ENCODE peak calls at places on chromosomes 1 and 21, in seven cellular contexts. C is K562, N is mesendoderm, O is MM.1S, Q is neural progenitor cell, R is fibroblast of lung, E is HCT116. V is an unnamed sample.
A peak's percentile ranks its signal among the peaks of the same experiment; 100 is the strongest.

GRCh38 chr1:192066202-192066601 is 92.1 kb upstream of the RGS18 start:
- DNase-seq in C (no peak), N (peak; percentile 17), O (no peak), Q (no peak), R (no peak), E (peak; percentile 0), V (no peak)

GRCh38 chr1:162973381-162973795 is 95.8 kb upstream of the RGS4 start:
- DNase-seq in C (no peak), N (no peak), O (no peak), Q (no peak), R (peak; percentile 96), E (no peak), V (peak; percentile 96)

GRCh38 chr1:199862047-199862446 is 165.5 kb upstream of the NR5A2 start:
- DNase-seq in C (no peak), N (no peak), O (no peak), Q (no peak), R (no peak), E (no peak), V (no peak)

GRCh38 chr1:66271904-66272254 is 262.1 kb upstream of the SGIP1 start:
- DNase-seq in C (no peak), N (no peak), O (no peak), Q (no peak), R (peak; percentile 56), E (no peak), V (peak; percentile 27)

GRCh38 chr1:75135829-75136142 is 1.6 kb downstream of the LHX8 start:
- DNase-seq in C (no peak), N (peak; percentile 28), O (no peak), Q (peak; percentile 50), R (no peak), E (no peak), V (peak; percentile 9)

GRCh38 chr1:153984125-153984899 is 1.8 kb downstream of the RAB13 start:
- DNase-seq in C (no peak), N (no peak), O (no peak), Q (no peak), R (no peak), E (no peak), V (no peak)

GRCh38 chr1:228706305-228706704 is 29.0 kb upstream of the RHOU start:
- DNase-seq in C (no peak), N (no peak), O (no peak), Q (no peak), R (no peak), E (no peak), V (no peak)

GRCh38 chr21:46020581-46020980 is 39.0 kb downstream of the COL6A1 start:
- DNase-seq in C (no peak), N (no peak), O (no peak), Q (no peak), R (no peak), E (no peak), V (no peak)

GRCh38 chr1:58045094-58045493 is 501.4 kb downstream of the OMA1 start:
- DNase-seq in C (no peak), N (no peak), O (no peak), Q (no peak), R (no peak), E (no peak), V (no peak)

GRCh38 chr1:10696977-10697376 is 99.5 kb downstream of the CASZ1 start:
- DNase-seq in C (no peak), N (no peak), O (no peak), Q (no peak), R (peak; percentile 37), E (no peak), V (peak; percentile 27)

GRCh38 chr1:90616395-90616794 is 100.7 kb downstream of the BARHL2 start:
- DNase-seq in C (peak; percentile 22), N (peak; percentile 70), O (no peak), Q (peak; percentile 44), R (no peak), E (peak; percentile 18), V (no peak)

GRCh38 chr1:183000161-183000560 is 23.1 kb upstream of the LAMC1 start:
- DNase-seq in C (no peak), N (no peak), O (no peak), Q (no peak), R (no peak), E (no peak), V (no peak)

GRCh38 chr1:1085911-1086841 is 12.1 kb upstream of the RNF223 start:
- DNase-seq in C (no peak), N (no peak), O (no peak), Q (no peak), R (no peak), E (no peak), V (no peak)

GRCh38 chr1:39755965-39756659 is 15.0 kb downstream of the OXCT2 start:
- DNase-seq in C (no peak), N (no peak), O (no peak), Q (no peak), R (no peak), E (no peak), V (no peak)

GRCh38 chr1:114448370-114448769 is 62.6 kb downstream of the TRIM33 start:
- DNase-seq in C (no peak), N (no peak), O (no peak), Q (no peak), R (no peak), E (no peak), V (no peak)

GRCh38 chr1:69671363-69672010 is 103.8 kb downstream of the LRRC7 start:
- DNase-seq in C (no peak), N (peak; percentile 13), O (no peak), Q (no peak), R (peak; percentile 81), E (no peak), V (peak; percentile 70)

GRCh38 chr1:61842863-61843514 is 100.7 kb downstream of the PATJ start:
- DNase-seq in C (no peak), N (peak; percentile 53), O (no peak), Q (peak; percentile 23), R (no peak), E (no peak), V (no peak)

GRCh38 chr1:117758444-117759316 is 152.8 kb downstream of the TENT5C start:
- DNase-seq in C (peak; percentile 80), N (peak; percentile 97), O (peak; percentile 66), Q (peak; percentile 94), R (peak; percentile 76), E (peak; percentile 69), V (peak; percentile 64)

GRCh38 chr1:112393634-112393976 is 2.4 kb upstream of the CTTNBP2NL start:
- DNase-seq in C (no peak), N (no peak), O (no peak), Q (no peak), R (peak; percentile 41), E (no peak), V (no peak)

GRCh38 chr1:2115922-2116341 is 65.7 kb downstream of the PRKCZ start:
- DNase-seq in C (no peak), N (peak; percentile 67), O (no peak), Q (peak; percentile 77), R (peak; percentile 59), E (no peak), V (peak; percentile 39)

GRCh38 chr1:18912550-18912949 is 10.2 kb upstream of the ALDH4A1 start:
- DNase-seq in C (no peak), N (no peak), O (no peak), Q (no peak), R (no peak), E (no peak), V (no peak)

GRCh38 chr1:237875291-237875690 is 15.4 kb downstream of the ZP4 start:
- DNase-seq in C (no peak), N (no peak), O (no peak), Q (no peak), R (peak; percentile 70), E (no peak), V (peak; percentile 54)

GRCh38 chr1:206958154-206958553 is 11.9 kb upstream of the PIGR start:
- DNase-seq in C (no peak), N (no peak), O (no peak), Q (no peak), R (no peak), E (no peak), V (no peak)

GRCh38 chr1:6165027-6165426 is 15.1 kb downstream of the CHD5 start:
- DNase-seq in C (no peak), N (no peak), O (no peak), Q (no peak), R (no peak), E (no peak), V (no peak)

GRCh38 chr1:200207711-200208126 is 180.2 kb downstream of the NR5A2 start:
- DNase-seq in C (no peak), N (no peak), O (peak; percentile 81), Q (no peak), R (peak; percentile 57), E (no peak), V (peak; percentile 51)

GRCh38 chr1:179021873-179022272 is 3.8 kb upstream of the FAM20B start:
- DNase-seq in C (no peak), N (no peak), O (no peak), Q (no peak), R (peak; percentile 31), E (no peak), V (no peak)

GRCh38 chr1:17932164-17932563 is 175.4 kb upstream of the IGSF21 start:
- DNase-seq in C (no peak), N (no peak), O (no peak), Q (no peak), R (no peak), E (no peak), V (no peak)

GRCh38 chr1:227058321-227058751 is 118.2 kb downstream of the COQ8A start:
- DNase-seq in C (no peak), N (peak; percentile 13), O (no peak), Q (no peak), R (peak; percentile 85), E (no peak), V (peak; percentile 82)

GRCh38 chr21:29316806-29317205 is 18.1 kb downstream of the BACH1 start:
- DNase-seq in C (no peak), N (no peak), O (no peak), Q (no peak), R (no peak), E (no peak), V (no peak)
- H3K4me1 ChIP-seq in C (peaks cover 68% of the 10 kb centered on the region), N (no peaks in the 10 kb centered on the region), O (no peaks in the 10 kb centered on the region), Q (peaks cover 10% of the 10 kb centered on the region), R (peaks cover 6% of the 10 kb centered on the region), E (no peaks in the 10 kb centered on the region), V (peaks cover 29% of the 10 kb centered on the region)

GRCh38 chr1:59409525-59409924 is 112.6 kb downstream of the FGGY start:
- DNase-seq in C (no peak), N (no peak), O (no peak), Q (no peak), R (no peak), E (no peak), V (no peak)
- H3K9ac ChIP-seq in C (no peak overlapping the region), N (no peak overlapping the region), O (no peak overlapping the region), Q (no peak overlapping the region), R (no peak overlapping the region), E (no peak overlapping the region), V (no peak overlapping the region)

GRCh38 chr1:33119532-33120217 is 38.7 kb downstream of the AZIN2 start:
- DNase-seq in C (no peak), N (peak; percentile 83), O (no peak), Q (peak; percentile 55), R (peak; percentile 33), E (no peak), V (no peak)
- H3K4me2 ChIP-seq in C (no peak overlapping the region), N (no peak overlapping the region), O (no peak overlapping the region), Q (no peak overlapping the region), R (no peak overlapping the region), E (no peak overlapping the region), V (no peak overlapping the region)

DNA sequence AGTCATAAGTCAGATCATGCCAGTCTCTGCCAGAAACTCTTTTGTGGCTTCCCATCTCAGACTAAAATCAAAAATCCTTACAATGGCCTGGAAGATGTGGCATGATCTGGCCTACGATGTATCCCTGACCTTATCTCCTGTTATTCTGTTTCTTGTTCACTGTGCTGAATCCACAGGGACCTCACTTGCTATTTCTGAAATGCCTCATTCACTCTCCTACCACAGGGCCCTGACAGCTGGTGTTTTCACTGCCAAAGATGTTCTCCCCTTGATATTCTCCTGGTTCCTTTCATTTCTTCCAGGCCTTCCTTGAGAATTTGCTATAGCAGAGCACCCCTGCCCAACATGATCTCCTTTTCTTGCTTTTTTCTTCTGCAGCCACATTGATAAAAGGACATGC is 1.7 kb downstream of the DNALI1 start:
- DNase-seq in C (no peak), N (no peak), O (no peak), Q (no peak), R (no peak), E (no peak), V (no peak)
- H3K4me1 ChIP-seq in C (peaks cover 48% of the 10 kb centered on the region), N (peaks cover 4% of the 10 kb centered on the region), O (peaks cover 6% of the 10 kb centered on the region), Q (peaks cover 10% of the 10 kb centered on the region), R (peaks cover 9% of the 10 kb centered on the region), E (peaks cover 7% of the 10 kb centered on the region), V (peaks cover 16% of the 10 kb centered on the region)